ENCODE peak calls at places on chromosomes 13 and 19, in ten cellular contexts. One of them, this sample, is unnamed.

GRCh38 chr13:96223231-96223630 is 133.3 kb downstream of the HS6ST3 start:
- DNase-seq in RWPE2: no peak
- DNase-seq in tibial artery: no peak
- DNase-seq in GM23248: no peak
- DNase-seq in left ventricle myocardium inferior: peak
- DNase-seq in small intestine: no peak
- DNase-seq in kidney: no peak
- DNase-seq in mesenchymal stem cell: no peak
- DNase-seq in tibial nerve: no peak
- DNase-seq in testis: no peak
- DNase-seq in this sample: peak

GRCh38 chr19:10209305-10209704 is 14.6 kb upstream of the DNMT1 start:
- DNase-seq in tibial nerve: no peak
- DNase-seq in GM23248: peak
- DNase-seq in testis: no peak
- DNase-seq in left ventricle myocardium inferior: no peak
- DNase-seq in kidney: no peak
- DNase-seq in small intestine: no peak
- DNase-seq in mesenchymal stem cell: peak
- DNase-seq in tibial artery: no peak
- DNase-seq in RWPE2: no peak
- DNase-seq in this sample: no peak

GRCh38 chr19:3910105-3910504 is 22.8 kb upstream of the NMRK2 start:
- DNase-seq in mesenchymal stem cell: no peak
- DNase-seq in GM23248: no peak
- DNase-seq in left ventricle myocardium inferior: no peak
- DNase-seq in tibial nerve: no peak
- DNase-seq in RWPE2: no peak
- DNase-seq in small intestine: no peak
- DNase-seq in kidney: no peak
- DNase-seq in tibial artery: no peak
- DNase-seq in testis: no peak
- DNase-seq in this sample: no peak

GRCh38 chr13:113083402-113084061 is 22.1 kb upstream of the F7 start:
- DNase-seq in tibial artery: no peak
- DNase-seq in mesenchymal stem cell: no peak
- DNase-seq in kidney: peak
- DNase-seq in GM23248: peak
- DNase-seq in left ventricle myocardium inferior: peak
- DNase-seq in small intestine: no peak
- DNase-seq in RWPE2: peak
- DNase-seq in testis: no peak
- DNase-seq in tibial nerve: peak
- DNase-seq in this sample: peak

GRCh38 chr19:29526730-29527499 is 1.1 kb downstream of the VSTM2B start:
- DNase-seq in testis: no peak
- DNase-seq in small intestine: no peak
- DNase-seq in tibial nerve: no peak
- DNase-seq in GM23248: peak
- DNase-seq in RWPE2: no peak
- DNase-seq in left ventricle myocardium inferior: no peak
- DNase-seq in tibial artery: no peak
- DNase-seq in mesenchymal stem cell: no peak
- DNase-seq in kidney: peak
- DNase-seq in this sample: no peak

GRCh38 chr19:54436561-54437229 is 12.3 kb upstream of the LENG8 start:
- DNase-seq in small intestine: no peak
- DNase-seq in mesenchymal stem cell: no peak
- DNase-seq in tibial nerve: no peak
- DNase-seq in testis: no peak
- DNase-seq in left ventricle myocardium inferior: no peak
- DNase-seq in kidney: peak
- DNase-seq in GM23248: no peak
- DNase-seq in RWPE2: no peak
- DNase-seq in tibial artery: no peak
- DNase-seq in this sample: no peak

GRCh38 chr19:19528721-19529490 is at the start of gene YJEFN3:
- DNase-seq in testis: peak
- DNase-seq in mesenchymal stem cell: no peak
- DNase-seq in left ventricle myocardium inferior: no peak
- DNase-seq in kidney: no peak
- DNase-seq in RWPE2: peak
- DNase-seq in small intestine: no peak
- DNase-seq in tibial nerve: no peak
- DNase-seq in tibial artery: no peak
- DNase-seq in GM23248: peak
- DNase-seq in this sample: no peak

GRCh38 chr19:31220540-31220939 is 128.7 kb downstream of the TSHZ3 start:
- DNase-seq in small intestine: peak
- DNase-seq in left ventricle myocardium inferior: no peak
- DNase-seq in tibial artery: no peak
- DNase-seq in kidney: no peak
- DNase-seq in testis: no peak
- DNase-seq in GM23248: no peak
- DNase-seq in tibial nerve: no peak
- DNase-seq in RWPE2: no peak
- DNase-seq in mesenchymal stem cell: no peak
- DNase-seq in this sample: no peak

GRCh38 chr13:75621147-75621546 is 15.0 kb upstream of the LMO7 start:
- DNase-seq in RWPE2: no peak
- DNase-seq in GM23248: peak
- DNase-seq in tibial nerve: no peak
- DNase-seq in left ventricle myocardium inferior: no peak
- DNase-seq in tibial artery: no peak
- DNase-seq in testis: no peak
- DNase-seq in small intestine: no peak
- DNase-seq in kidney: no peak
- DNase-seq in mesenchymal stem cell: no peak
- DNase-seq in this sample: no peak

GRCh38 chr13:112887557-112887991 is 81.4 kb upstream of the MCF2L start:
- DNase-seq in GM23248: no peak
- DNase-seq in testis: no peak
- DNase-seq in kidney: peak
- DNase-seq in mesenchymal stem cell: no peak
- DNase-seq in tibial artery: no peak
- DNase-seq in RWPE2: no peak
- DNase-seq in left ventricle myocardium inferior: no peak
- DNase-seq in small intestine: no peak
- DNase-seq in tibial nerve: no peak
- DNase-seq in this sample: no peak

GRCh38 chr13:27920677-27921420 is 1.0 kb downstream of the PDX1 start:
- DNase-seq in left ventricle myocardium inferior: no peak
- DNase-seq in mesenchymal stem cell: peak
- DNase-seq in tibial nerve: no peak
- DNase-seq in tibial artery: no peak
- DNase-seq in testis: peak
- DNase-seq in RWPE2: no peak
- DNase-seq in GM23248: peak
- DNase-seq in kidney: no peak
- DNase-seq in small intestine: peak
- DNase-seq in this sample: no peak

GRCh38 chr13:51832471-51833152 is 12.4 kb downstream of the TMEM272 start:
- DNase-seq in small intestine: no peak
- DNase-seq in GM23248: peak
- DNase-seq in testis: no peak
- DNase-seq in tibial artery: no peak
- DNase-seq in mesenchymal stem cell: peak
- DNase-seq in tibial nerve: peak
- DNase-seq in kidney: no peak
- DNase-seq in RWPE2: no peak
- DNase-seq in left ventricle myocardium inferior: no peak
- DNase-seq in this sample: peak

GRCh38 chr13:50393641-50394040 is 378.4 kb downstream of the KCNRG start:
- DNase-seq in RWPE2: no peak
- DNase-seq in tibial nerve: no peak
- DNase-seq in small intestine: no peak
- DNase-seq in testis: no peak
- DNase-seq in tibial artery: no peak
- DNase-seq in left ventricle myocardium inferior: peak
- DNase-seq in kidney: no peak
- DNase-seq in GM23248: no peak
- DNase-seq in mesenchymal stem cell: no peak
- DNase-seq in this sample: no peak

GRCh38 chr13:30737511-30738342 is 2.4 kb downstream of the ALOX5AP start:
- DNase-seq in testis: no peak
- DNase-seq in left ventricle myocardium inferior: no peak
- DNase-seq in small intestine: no peak
- DNase-seq in kidney: no peak
- DNase-seq in mesenchymal stem cell: no peak
- DNase-seq in GM23248: no peak
- DNase-seq in tibial artery: no peak
- DNase-seq in RWPE2: no peak
- DNase-seq in tibial nerve: no peak
- DNase-seq in this sample: no peak

GRCh38 chr13:30738946-30739528 is 3.7 kb downstream of the ALOX5AP start:
- DNase-seq in small intestine: no peak
- DNase-seq in testis: no peak
- DNase-seq in mesenchymal stem cell: no peak
- DNase-seq in GM23248: no peak
- DNase-seq in kidney: no peak
- DNase-seq in left ventricle myocardium inferior: no peak
- DNase-seq in tibial nerve: no peak
- DNase-seq in tibial artery: no peak
- DNase-seq in RWPE2: no peak
- DNase-seq in this sample: no peak

GRCh38 chr13:30736921-30737320 is 1.6 kb downstream of the ALOX5AP start:
- DNase-seq in mesenchymal stem cell: no peak
- DNase-seq in tibial nerve: no peak
- DNase-seq in left ventricle myocardium inferior: no peak
- DNase-seq in kidney: no peak
- DNase-seq in RWPE2: no peak
- DNase-seq in small intestine: no peak
- DNase-seq in GM23248: no peak
- DNase-seq in tibial artery: no peak
- DNase-seq in testis: no peak
- DNase-seq in this sample: no peak

GRCh38 chr13:30739646-30740642 is 4.6 kb downstream of the ALOX5AP start:
- DNase-seq in tibial artery: no peak
- DNase-seq in GM23248: peak
- DNase-seq in RWPE2: no peak
- DNase-seq in left ventricle myocardium inferior: no peak
- DNase-seq in testis: no peak
- DNase-seq in tibial nerve: no peak
- DNase-seq in small intestine: peak
- DNase-seq in mesenchymal stem cell: peak
- DNase-seq in kidney: no peak
- DNase-seq in this sample: no peak

DNA sequence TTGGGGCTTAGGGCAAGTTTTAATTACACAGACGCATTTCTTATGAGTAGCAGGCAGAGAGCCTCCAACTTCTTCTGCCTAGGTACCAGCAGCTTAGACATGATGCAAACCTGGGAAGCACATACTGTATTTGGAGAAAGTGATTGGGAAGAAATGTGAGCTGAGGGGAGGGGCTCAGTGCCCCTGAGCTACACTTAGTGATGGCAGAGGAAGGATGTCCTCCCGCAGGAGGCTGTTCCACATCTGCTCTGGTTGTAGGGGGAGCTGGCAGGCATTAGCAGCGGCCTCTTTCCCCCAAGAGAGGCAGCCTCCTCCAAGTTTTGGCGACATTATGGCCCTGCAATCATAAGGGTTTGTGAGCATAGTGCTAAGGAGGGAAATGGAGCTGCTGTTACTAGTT is 3.2 kb downstream of the ALOX5AP start:
- DNase-seq in tibial artery: no peak
- DNase-seq in testis: no peak
- DNase-seq in left ventricle myocardium inferior: no peak
- DNase-seq in RWPE2: no peak
- DNase-seq in small intestine: no peak
- DNase-seq in GM23248: no peak
- DNase-seq in mesenchymal stem cell: no peak
- DNase-seq in kidney: no peak
- DNase-seq in tibial nerve: no peak
- DNase-seq in this sample: no peak
- H3K27ac ChIP-seq in tibial artery: no peak
- H3K27ac ChIP-seq in testis: no peak
- H3K27ac ChIP-seq in left ventricle myocardium inferior: no peak
- H3K27ac ChIP-seq in RWPE2: peak
- H3K27ac ChIP-seq in small intestine: no peak
- H3K27ac ChIP-seq in GM23248: no peak
- H3K27ac ChIP-seq in mesenchymal stem cell: no peak
- H3K27ac ChIP-seq in kidney: no peak
- H3K27ac ChIP-seq in tibial nerve: no peak
- H3K27ac ChIP-seq in this sample: no peak

GRCh38 chr13:106472621-106473020 is 62.8 kb downstream of the EFNB2 start:
- DNase-seq in RWPE2: no peak
- DNase-seq in kidney: no peak
- DNase-seq in tibial nerve: no peak
- DNase-seq in mesenchymal stem cell: no peak
- DNase-seq in GM23248: no peak
- DNase-seq in tibial artery: no peak
- DNase-seq in small intestine: peak
- DNase-seq in testis: no peak
- DNase-seq in left ventricle myocardium inferior: no peak
- DNase-seq in this sample: no peak
- H3K27ac ChIP-seq in RWPE2: peak
- H3K27ac ChIP-seq in kidney: no peak
- H3K27ac ChIP-seq in tibial nerve: no peak
- H3K27ac ChIP-seq in mesenchymal stem cell: no peak
- H3K27ac ChIP-seq in GM23248: no peak
- H3K27ac ChIP-seq in tibial artery: no peak
- H3K27ac ChIP-seq in small intestine: peak
- H3K27ac ChIP-seq in testis: no peak
- H3K27ac ChIP-seq in left ventricle myocardium inferior: peak
- H3K27ac ChIP-seq in this sample: no peak

GRCh38 chr19:13082192-13083007 is 20.3 kb downstream of the LYL1 start:
- DNase-seq in GM23248: peak
- DNase-seq in small intestine: no peak
- DNase-seq in RWPE2: no peak
- DNase-seq in mesenchymal stem cell: peak
- DNase-seq in left ventricle myocardium inferior: no peak
- DNase-seq in testis: peak
- DNase-seq in tibial artery: no peak
- DNase-seq in kidney: no peak
- DNase-seq in tibial nerve: peak
- DNase-seq in this sample: no peak
- H3K27ac ChIP-seq in GM23248: no peak
- H3K27ac ChIP-seq in small intestine: no peak
- H3K27ac ChIP-seq in RWPE2: no peak
- H3K27ac ChIP-seq in mesenchymal stem cell: peak
- H3K27ac ChIP-seq in left ventricle myocardium inferior: peak
- H3K27ac ChIP-seq in testis: no peak
- H3K27ac ChIP-seq in tibial artery: peak
- H3K27ac ChIP-seq in kidney: no peak
- H3K27ac ChIP-seq in tibial nerve: peak
- H3K27ac ChIP-seq in this sample: peak

GRCh38 chr13:83815598-83815997 is 66.7 kb downstream of the SLITRK1 start:
- DNase-seq in mesenchymal stem cell: no peak
- DNase-seq in tibial artery: no peak
- DNase-seq in GM23248: no peak
- DNase-seq in tibial nerve: no peak
- DNase-seq in small intestine: no peak
- DNase-seq in RWPE2: no peak
- DNase-seq in kidney: no peak
- DNase-seq in testis: no peak
- DNase-seq in left ventricle myocardium inferior: no peak
- DNase-seq in this sample: no peak
- H3K27ac ChIP-seq in mesenchymal stem cell: no peak
- H3K27ac ChIP-seq in tibial artery: no peak
- H3K27ac ChIP-seq in GM23248: no peak
- H3K27ac ChIP-seq in tibial nerve: no peak
- H3K27ac ChIP-seq in small intestine: no peak
- H3K27ac ChIP-seq in RWPE2: no peak
- H3K27ac ChIP-seq in kidney: no peak
- H3K27ac ChIP-seq in testis: no peak
- H3K27ac ChIP-seq in left ventricle myocardium inferior: no peak
- H3K27ac ChIP-seq in this sample: no peak